ENCODE peak calls at places on chromosomes 7 and 10, in six cellular contexts. C, E, D, O, B and T are unnamed samples.
A peak's percentile ranks its signal among the peaks of the same experiment; 100 is the strongest.

GRCh38 chr10:48880016-48880705 is 59.5 kb downstream of the LRRC18 start:
- DNase-seq in C (no peak), D (no peak), B (no peak), E (no peak), O (no peak), T (no peak)

GRCh38 chr7:101630591-101630990 is 1.5 kb upstream of the MYL10 start:
- DNase-seq in B (peak; percentile 93), D (peak; percentile 25), C (no peak), E (no peak), O (no peak), T (no peak)

GRCh38 chr7:35727571-35727970 is 32.6 kb upstream of the HERPUD2 start:
- DNase-seq in D (no peak), C (peak; percentile 39), E (peak; percentile 62), B (no peak), O (no peak), T (no peak)

GRCh38 chr7:130207642-130208041 is at the start of gene SSMEM1:
- DNase-seq in C (no peak), O (no peak), E (no peak), B (peak; percentile 22), D (no peak), T (no peak)

GRCh38 chr10:76401006-76401405 is 969.6 kb downstream of the LRMDA start:
- DNase-seq in D (no peak), C (no peak), O (no peak), B (no peak), E (no peak), T (no peak)

GRCh38 chr10:70055550-70055949 is 2.9 kb downstream of the MACROH2A2 start:
- DNase-seq in E (no peak), C (no peak), D (no peak), B (peak; percentile 31), O (no peak), T (no peak)

GRCh38 chr10:131172433-131172832 is 139.1 kb downstream of the TCERG1L start:
- DNase-seq in C (no peak), E (no peak), B (no peak), O (no peak), D (no peak), T (no peak)

GRCh38 chr10:110446954-110447608 is 50.6 kb upstream of the DUSP5 start:
- DNase-seq in E (no peak), B (peak; percentile 89), D (no peak), O (peak; percentile 34), C (no peak), T (peak; percentile 39)

GRCh38 chr7:126570845-126571244 is 681.9 kb downstream of the GRM8 start:
- DNase-seq in E (no peak), O (no peak), C (no peak), D (no peak), B (no peak), T (no peak)

GRCh38 chr7:140035400-140036223 is 27.1 kb downstream of the PARP12 start:
- DNase-seq in O (no peak), C (no peak), D (no peak), E (no peak), B (peak; percentile 46), T (no peak)

GRCh38 chr10:1662361-1663025 is 74.8 kb downstream of the ADARB2 start:
- DNase-seq in O (no peak), B (no peak), E (peak; percentile 4), C (no peak), D (no peak), T (no peak)

GRCh38 chr7:51316666-51317581 is at the start of gene COBL:
- DNase-seq in C (no peak), E (no peak), D (peak; percentile 73), O (peak; percentile 26), B (peak; percentile 30), T (no peak)

GRCh38 chr7:155435110-155435509 is 22.8 kb upstream of the EN2 start:
- DNase-seq in D (no peak), E (no peak), C (no peak), O (no peak), B (no peak), T (peak; percentile 8)

GRCh38 chr10:75736889-75737610 is 305.6 kb downstream of the LRMDA start:
- DNase-seq in O (no peak), C (no peak), E (no peak), B (no peak), D (no peak), T (no peak)

GRCh38 chr10:61750943-61751471 is 88.3 kb downstream of the CABCOCO1 start:
- DNase-seq in E (peak; percentile 81), O (peak; percentile 53), D (peak; percentile 81), C (peak; percentile 65), B (peak; percentile 46), T (no peak)
- TF ChIP-seq CTCF in E (peak; percentile 86), O (peak; percentile 26), D (peak; percentile 75), C (peak; percentile 60), B (peak; percentile 33), T (peak; percentile 78)

GRCh38 chr7:38630720-38631673 is at the start of gene AMPH:
- DNase-seq in D (no peak), C (peak; percentile 74), B (no peak), E (no peak), O (peak; percentile 48), T (peak; percentile 94)

GRCh38 chr7:38637957-38638356 is 6.8 kb upstream of the AMPH start:
- DNase-seq in O (no peak), B (no peak), C (no peak), E (no peak), D (no peak), T (no peak)

GRCh38 chr7:38628630-38629385 is 2.4 kb downstream of the AMPH start:
- DNase-seq in E (no peak), B (no peak), C (no peak), O (no peak), D (no peak), T (no peak)

GRCh38 chr7:38629621-38630020 is 1.6 kb downstream of the AMPH start:
- DNase-seq in C (no peak), D (no peak), O (no peak), B (no peak), E (no peak), T (no peak)

GRCh38 chr7:38632411-38632810 is 1.2 kb upstream of the AMPH start:
- DNase-seq in D (no peak), O (no peak), B (no peak), C (no peak), E (no peak), T (no peak)
- TF ChIP-seq CTCF in D (no peak), O (no peak), B (no peak), C (no peak), E (no peak), T (peak; percentile 11)

GRCh38 chr10:84548869-84549268 is 220.5 kb downstream of the CCSER2 start:
- DNase-seq in D (no peak), B (no peak), E (no peak), C (no peak), O (no peak), T (no peak)
- TF ChIP-seq CTCF in D (no peak), B (no peak), E (peak; percentile 61), C (no peak), O (no peak), T (peak; percentile 23)

GRCh38 chr7:74656911-74657691 is 417 bp upstream of the GTF2I start:
- DNase-seq in C (peak; percentile 100), D (peak; percentile 99), O (peak; percentile 98), E (peak; percentile 99), B (peak; percentile 90), T (peak; percentile 99)
- TF ChIP-seq CTCF in C (peak; percentile 37), D (no peak), O (no peak), E (no peak), B (no peak), T (peak; percentile 51)

GRCh38 chr10:3757638-3758490 is 27.1 kb downstream of the KLF6 start:
- DNase-seq in E (peak; percentile 33), B (peak; percentile 80), C (no peak), O (no peak), D (no peak), T (no peak)

GRCh38 chr10:3757250-3757637 is 27.8 kb downstream of the KLF6 start:
- DNase-seq in E (peak; percentile 23), D (no peak), C (no peak), B (no peak), O (no peak), T (no peak)

GRCh38 chr10:3760083-3760482 is 24.9 kb downstream of the KLF6 start:
- DNase-seq in C (no peak), D (no peak), E (no peak), B (no peak), O (no peak), T (no peak)

GRCh38 chr10:3759397-3759796 is 25.6 kb downstream of the KLF6 start:
- DNase-seq in B (no peak), O (no peak), C (no peak), D (no peak), E (no peak), T (no peak)

DNA sequence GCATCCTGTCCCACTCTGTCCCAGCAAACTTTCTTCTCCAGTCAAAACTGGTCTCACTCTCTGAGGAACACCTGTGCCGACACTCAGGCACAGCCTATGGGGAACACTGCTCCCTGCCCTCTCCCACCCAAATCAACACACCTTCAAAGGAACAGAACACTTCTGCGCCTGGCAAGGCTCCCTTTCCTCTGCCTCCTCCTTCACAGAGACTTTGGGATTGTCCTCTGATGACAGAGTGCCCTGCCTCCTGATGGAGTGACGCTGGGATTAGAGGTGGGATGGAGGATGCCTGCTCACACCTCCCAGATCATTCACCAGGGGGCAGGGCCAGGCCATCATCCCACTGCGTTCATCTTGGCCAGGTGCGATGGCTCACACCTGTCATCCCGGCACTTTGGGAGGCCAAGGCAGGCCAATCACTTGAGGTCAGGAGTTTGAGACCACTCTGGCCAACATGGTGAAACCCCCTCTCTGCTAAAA is 26.5 kb downstream of the KLF6 start:
- DNase-seq in E (no peak), O (no peak), C (no peak), D (no peak), B (no peak), T (no peak)
- TF ChIP-seq CTCF in E (no peak), O (no peak), C (no peak), D (no peak), B (no peak), T (no peak)

GRCh38 chr10:92475357-92475868 is 98.5 kb downstream of the IDE start:
- DNase-seq in B (no peak), C (no peak), O (no peak), D (no peak), E (no peak), T (no peak)
- TF ChIP-seq CTCF in B (no peak), C (no peak), O (no peak), D (no peak), E (no peak), T (no peak)